ENCODE peak calls at places on chromosomes 4 and X, in five cellular contexts. One of them, this sample, is unnamed. For H3K4me1 and H3K9me3, the result is how much of the 10 kb centered on the place peaks cover.

GRCh38 chr4:40253906-40254305 is 57.1 kb downstream of the RHOH start:
- DNase-seq in H1: no peak
- DNase-seq in pancreas: no peak
- DNase-seq in psoas muscle: no peak
- DNase-seq in mucosa of descending colon: no peak
- DNase-seq in this sample: no peak

GRCh38 chr4:76067652-76068286 is 6.7 kb upstream of the ART3 start:
- DNase-seq in pancreas: peak
- DNase-seq in H1: peak
- DNase-seq in psoas muscle: peak
- DNase-seq in mucosa of descending colon: peak
- DNase-seq in this sample: peak

GRCh38 chrX:79366888-79367749 is at the start of gene ITM2A:
- DNase-seq in mucosa of descending colon: peak
- DNase-seq in H1: peak
- DNase-seq in psoas muscle: peak
- DNase-seq in pancreas: peak
- DNase-seq in this sample: peak

GRCh38 chrX:49063715-49064114 is 4.9 kb downstream of the CCDC120 start:
- DNase-seq in psoas muscle: no peak
- DNase-seq in H1: no peak
- DNase-seq in pancreas: no peak
- DNase-seq in mucosa of descending colon: no peak
- DNase-seq in this sample: no peak

GRCh38 chrX:123223409-123223808 is 39.3 kb downstream of the GRIA3 start:
- DNase-seq in mucosa of descending colon: no peak
- DNase-seq in pancreas: no peak
- DNase-seq in H1: no peak
- DNase-seq in psoas muscle: no peak
- DNase-seq in this sample: no peak

GRCh38 chrX:20330545-20330944 is 63.8 kb upstream of the RPS6KA3 start:
- DNase-seq in mucosa of descending colon: no peak
- DNase-seq in pancreas: no peak
- DNase-seq in psoas muscle: no peak
- DNase-seq in H1: no peak
- DNase-seq in this sample: no peak

GRCh38 chrX:22159071-22159470 is 113.6 kb upstream of the CBLL2 start:
- DNase-seq in mucosa of descending colon: no peak
- DNase-seq in pancreas: no peak
- DNase-seq in H1: no peak
- DNase-seq in psoas muscle: no peak
- DNase-seq in this sample: no peak

GRCh38 chr4:182219400-182219799 is 23.8 kb upstream of the TENM3 start:
- DNase-seq in pancreas: no peak
- DNase-seq in mucosa of descending colon: no peak
- DNase-seq in psoas muscle: no peak
- DNase-seq in H1: no peak
- DNase-seq in this sample: no peak

GRCh38 chrX:69968956-69969355 is 80.8 kb downstream of the AWAT2 start:
- DNase-seq in psoas muscle: no peak
- DNase-seq in pancreas: peak
- DNase-seq in mucosa of descending colon: no peak
- DNase-seq in H1: no peak
- DNase-seq in this sample: no peak

GRCh38 chr4:169621754-169622481 is 1.5 kb downstream of the CLCN3 start:
- DNase-seq in pancreas: no peak
- DNase-seq in psoas muscle: no peak
- DNase-seq in H1: no peak
- DNase-seq in mucosa of descending colon: no peak
- DNase-seq in this sample: no peak

GRCh38 chr4:169619958-169620845 is at the start of gene CLCN3:
- DNase-seq in pancreas: peak
- DNase-seq in psoas muscle: peak
- DNase-seq in mucosa of descending colon: peak
- DNase-seq in H1: peak
- DNase-seq in this sample: peak

GRCh38 chr4:169618986-169619385 is 1.4 kb upstream of the CLCN3 start:
- DNase-seq in mucosa of descending colon: no peak
- DNase-seq in psoas muscle: no peak
- DNase-seq in pancreas: no peak
- DNase-seq in H1: no peak
- DNase-seq in this sample: no peak

GRCh38 chr4:169619518-169619957 is 840 bp upstream of the CLCN3 start:
- DNase-seq in pancreas: no peak
- DNase-seq in H1: no peak
- DNase-seq in psoas muscle: no peak
- DNase-seq in mucosa of descending colon: peak
- DNase-seq in this sample: peak

GRCh38 chr4:169620846-169621228 is 459 bp downstream of the CLCN3 start:
- DNase-seq in mucosa of descending colon: peak
- DNase-seq in pancreas: no peak
- DNase-seq in psoas muscle: no peak
- DNase-seq in H1: no peak
- DNase-seq in this sample: no peak
- H3K4me1 ChIP-seq in mucosa of descending colon: under half
- H3K4me1 ChIP-seq in pancreas: under half
- H3K4me1 ChIP-seq in psoas muscle: under half
- H3K4me1 ChIP-seq in H1: under half
- H3K4me1 ChIP-seq in this sample: under half

GRCh38 chrX:137568741-137569469 is 3.0 kb downstream of the ZIC3 start:
- DNase-seq in mucosa of descending colon: no peak
- DNase-seq in H1: peak
- DNase-seq in pancreas: no peak
- DNase-seq in psoas muscle: no peak
- DNase-seq in this sample: no peak
- H3K9me3 ChIP-seq in mucosa of descending colon: under half
- H3K9me3 ChIP-seq in H1: under half
- H3K9me3 ChIP-seq in pancreas: under half
- H3K9me3 ChIP-seq in psoas muscle: under half
- H3K9me3 ChIP-seq in this sample: under half

GRCh38 chrX:115949900-115950822 is 220.4 kb upstream of the AGTR2 start:
- DNase-seq in mucosa of descending colon: no peak
- DNase-seq in psoas muscle: no peak
- DNase-seq in pancreas: peak
- DNase-seq in H1: no peak
- DNase-seq in this sample: no peak
- TF ChIP-seq CTCF in mucosa of descending colon: no peak
- TF ChIP-seq CTCF in psoas muscle: peak
- TF ChIP-seq CTCF in pancreas: peak
- TF ChIP-seq CTCF in H1: no peak
- TF ChIP-seq CTCF in this sample: no peak

GRCh38 chrX:132481449-132481848 is 7.4 kb downstream of the MBNL3 start:
- DNase-seq in pancreas: no peak
- DNase-seq in H1: no peak
- DNase-seq in psoas muscle: no peak
- DNase-seq in mucosa of descending colon: no peak
- DNase-seq in this sample: no peak

GRCh38 chrX:132482632-132483031 is 6.2 kb downstream of the MBNL3 start:
- DNase-seq in psoas muscle: no peak
- DNase-seq in pancreas: no peak
- DNase-seq in mucosa of descending colon: no peak
- DNase-seq in H1: no peak
- DNase-seq in this sample: no peak

GRCh38 chrX:132480581-132481203 is 8.1 kb downstream of the MBNL3 start:
- DNase-seq in mucosa of descending colon: peak
- DNase-seq in psoas muscle: peak
- DNase-seq in pancreas: no peak
- DNase-seq in H1: no peak
- DNase-seq in this sample: no peak

GRCh38 chrX:132483951-132484350 is 4.9 kb downstream of the MBNL3 start:
- DNase-seq in pancreas: no peak
- DNase-seq in H1: no peak
- DNase-seq in psoas muscle: no peak
- DNase-seq in mucosa of descending colon: no peak
- DNase-seq in this sample: no peak

DNA sequence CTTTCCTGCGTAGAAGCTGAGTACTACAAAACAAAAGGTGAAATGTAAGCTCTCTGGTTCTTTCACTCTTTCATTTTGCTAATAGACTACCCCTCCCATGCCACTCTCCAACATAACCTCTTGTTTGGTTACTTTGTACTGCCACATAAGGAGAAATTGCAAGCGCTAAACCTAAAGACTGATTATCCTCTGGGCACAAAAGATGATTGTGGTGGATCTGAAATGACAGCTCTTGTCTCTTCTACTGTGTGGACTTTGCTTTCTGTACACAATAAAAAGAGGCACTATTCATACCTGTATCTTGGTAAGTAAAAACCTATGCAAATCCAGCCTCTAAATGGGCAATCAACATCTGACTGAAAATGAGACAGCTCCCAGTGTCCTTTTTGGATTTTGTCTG is 5.3 kb downstream of the MBNL3 start:
- DNase-seq in mucosa of descending colon: no peak
- DNase-seq in H1: no peak
- DNase-seq in psoas muscle: no peak
- DNase-seq in pancreas: no peak
- DNase-seq in this sample: no peak
- H3K4me1 ChIP-seq in mucosa of descending colon: under half
- H3K4me1 ChIP-seq in H1: under half
- H3K4me1 ChIP-seq in psoas muscle: under half
- H3K4me1 ChIP-seq in pancreas: under half
- H3K4me1 ChIP-seq in this sample: under half

DNA sequence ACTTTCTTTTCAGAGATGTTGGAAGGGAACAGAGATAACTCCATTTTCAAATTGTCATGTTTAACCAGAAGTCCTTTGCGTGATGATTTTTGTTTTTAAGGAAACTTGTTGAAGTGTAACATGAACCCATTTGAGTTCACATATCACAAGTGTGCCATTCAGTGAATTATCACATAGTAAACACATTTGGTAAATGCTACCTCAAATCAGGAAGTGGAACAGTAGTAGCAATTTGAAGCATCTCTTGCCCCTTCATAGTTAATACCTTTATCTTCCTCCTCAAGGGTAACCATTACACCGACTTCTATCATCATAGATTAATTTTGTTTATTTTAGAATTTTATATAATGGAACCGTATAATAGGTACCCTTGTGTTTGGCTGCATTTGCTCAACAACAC is 35.9 kb downstream of the KDM6A start:
- DNase-seq in pancreas: no peak
- DNase-seq in H1: no peak
- DNase-seq in mucosa of descending colon: no peak
- DNase-seq in psoas muscle: no peak
- DNase-seq in this sample: no peak
- H3K9me3 ChIP-seq in pancreas: under half
- H3K9me3 ChIP-seq in H1: under half
- H3K9me3 ChIP-seq in mucosa of descending colon: under half
- H3K9me3 ChIP-seq in psoas muscle: under half
- H3K9me3 ChIP-seq in this sample: under half